ENCODE peak calls at places on chromosome 16, in six cellular contexts. Z is transverse colon, I is HAP-1, P is lower leg skin, M is brain microvascular endothelial cell, B is SJSA1. L is an unnamed sample.

GRCh38 chr16:720507-720989 is 398 bp upstream of the ANTKMT start:
- DNase-seq in Z (peak), I (peak), P (no peak), M (peak), B (peak), L (no peak)

GRCh38 chr16:5028950-5029475 is 4.7 kb downstream of the NAGPA start:
- DNase-seq in Z (no peak), I (no peak), P (no peak), M (no peak), B (no peak), L (no peak)

GRCh38 chr16:89786474-89787364 is 29.7 kb downstream of the FANCA start:
- DNase-seq in Z (no peak), I (no peak), P (no peak), M (no peak), B (no peak), L (no peak)

GRCh38 chr16:29124828-29125227 is 140.0 kb downstream of the LAT start:
- DNase-seq in Z (no peak), I (no peak), P (no peak), M (no peak), B (no peak), L (no peak)

GRCh38 chr16:4032768-4033167 is 83.5 kb downstream of the ADCY9 start:
- DNase-seq in Z (peak), I (no peak), P (no peak), M (no peak), B (no peak), L (no peak)

GRCh38 chr16:74064120-74064735 is 232.4 kb upstream of the PSMD7 start:
- DNase-seq in Z (no peak), I (no peak), P (no peak), M (no peak), B (peak), L (no peak)

GRCh38 chr16:4064950-4065352 is 51.3 kb downstream of the ADCY9 start:
- DNase-seq in Z (no peak), I (no peak), P (no peak), M (no peak), B (no peak), L (no peak)

GRCh38 chr16:85782476-85782875 is 16.9 kb downstream of the EMC8 start:
- DNase-seq in Z (no peak), I (no peak), P (no peak), M (no peak), B (no peak), L (no peak)

GRCh38 chr16:21128991-21129390 is 21.7 kb downstream of the DNAH3 start:
- DNase-seq in Z (no peak), I (no peak), P (no peak), M (no peak), B (no peak), L (no peak)

GRCh38 chr16:87789437-87790277 is 23.9 kb upstream of the KLHDC4 start:
- DNase-seq in Z (no peak), I (no peak), P (peak), M (peak), B (peak), L (peak)

DNA sequence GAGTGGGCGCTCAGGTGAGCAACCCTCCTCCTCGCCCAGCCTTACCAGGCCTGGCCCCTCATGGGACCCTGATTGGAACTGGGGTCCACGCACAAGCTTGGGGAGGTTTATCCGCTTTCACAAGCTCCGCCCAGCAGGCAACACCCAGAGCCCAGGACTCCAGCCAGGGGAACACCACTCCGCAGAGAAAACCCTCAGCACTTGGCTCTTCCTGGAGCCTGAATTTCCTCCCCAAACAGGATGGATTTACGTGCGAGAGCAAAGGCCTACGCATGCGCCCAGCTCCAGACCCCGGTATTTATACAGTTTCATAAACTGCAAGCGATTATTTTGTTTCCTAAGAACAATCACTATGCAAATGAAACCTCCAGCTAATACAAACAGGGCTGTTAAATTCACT is 22.9 kb downstream of the ZNF423 start:
- DNase-seq in Z (peak), I (peak), P (no peak), M (no peak), B (no peak), L (no peak)
- H3K4me3 ChIP-seq in Z (no peak), I (no peak), P (no peak), M (no peak), B (no peak), L (no peak)

DNA sequence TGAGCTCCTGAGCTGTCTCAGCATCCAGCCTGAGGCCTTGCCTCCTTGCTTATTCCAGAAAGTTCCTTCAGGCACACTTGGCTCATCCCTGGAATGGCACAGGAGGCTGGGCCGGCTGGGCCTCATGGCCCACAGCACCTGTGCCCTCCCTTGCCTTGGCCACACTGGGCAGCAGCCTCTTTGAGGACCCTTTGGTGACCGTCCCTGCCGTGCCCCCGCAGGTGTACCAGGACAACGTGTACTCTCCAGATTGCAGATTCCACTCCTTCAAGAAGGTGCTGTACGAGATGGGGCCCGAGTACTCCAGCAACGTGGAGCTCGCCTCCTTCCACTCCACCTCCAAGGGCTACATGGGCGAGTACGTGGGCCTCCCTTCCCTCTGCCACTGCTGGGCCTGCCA is 34.2 kb downstream of the GPT2 start:
- DNase-seq in Z (no peak), I (no peak), P (no peak), M (no peak), B (no peak), L (no peak)
- H3K4me3 ChIP-seq in Z (no peak), I (no peak), P (no peak), M (no peak), B (no peak), L (no peak)

DNA sequence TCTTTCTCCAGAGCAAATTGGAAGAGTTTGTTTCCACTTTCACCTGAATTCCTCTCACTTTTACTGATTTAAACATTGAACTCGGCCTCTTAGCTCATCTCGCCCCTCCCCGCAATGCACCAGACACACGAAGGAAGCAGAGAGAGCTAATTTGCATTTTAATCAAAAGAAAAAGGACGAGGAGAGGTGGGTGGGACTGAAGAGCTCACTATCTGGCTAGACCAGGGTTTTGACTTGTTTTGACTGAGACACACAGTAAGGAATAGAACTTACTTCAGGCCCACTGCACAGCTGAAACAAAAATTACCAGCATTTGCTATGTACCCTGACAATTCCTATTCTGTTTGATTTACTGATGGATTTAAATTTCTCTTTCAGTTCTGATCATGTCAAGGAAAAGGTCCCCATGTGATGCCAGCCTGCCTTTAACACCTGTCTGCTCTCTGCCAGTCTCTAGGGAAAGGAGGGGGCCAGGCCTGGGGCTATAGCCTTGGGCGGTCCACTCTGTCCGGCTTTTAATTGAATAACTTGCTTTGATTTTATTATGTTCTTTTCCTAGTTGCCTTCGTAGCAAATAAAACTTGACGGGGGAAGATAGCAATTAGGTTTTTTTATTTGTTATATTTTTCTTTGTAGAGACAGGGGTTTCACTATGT is 47.4 kb downstream of the ABAT start:
- DNase-seq in Z (no peak), I (peak), P (no peak), M (no peak), B (no peak), L (no peak)
- H3K4me3 ChIP-seq in Z (peak), I (no peak), P (no peak), M (no peak), B (no peak), L (no peak)

GRCh38 chr16:22665048-22665797 is 148.7 kb upstream of the HS3ST2 start:
- DNase-seq in Z (no peak), I (no peak), P (no peak), M (no peak), B (no peak), L (no peak)
- H3K4me3 ChIP-seq in Z (no peak), I (no peak), P (no peak), M (no peak), B (no peak), L (no peak)

DNA sequence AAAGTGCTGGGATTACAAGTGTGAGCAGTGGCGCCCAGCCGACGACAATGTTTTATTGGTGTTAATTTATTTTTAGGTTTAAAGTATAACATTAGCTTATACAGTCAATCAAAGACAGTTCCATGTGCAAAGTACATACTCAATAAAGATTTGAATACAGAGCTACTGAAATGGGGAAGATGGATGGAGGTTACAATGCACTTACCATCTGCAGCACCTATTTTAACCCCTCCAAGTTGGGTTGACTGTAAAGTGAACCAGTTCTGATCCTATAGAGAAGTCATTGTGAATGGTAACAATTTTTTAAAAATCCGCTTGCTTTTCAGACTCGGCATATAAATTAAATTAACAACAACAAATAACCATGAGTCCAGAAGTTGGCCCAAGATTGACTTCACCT is 679 bp upstream of the PSKH1 start:
- DNase-seq in Z (no peak), I (no peak), P (no peak), M (no peak), B (no peak), L (no peak)
- H3K4me3 ChIP-seq in Z (peak), I (peak), P (no peak), M (peak), B (peak), L (peak)

GRCh38 chr16:66515543-66516171 is 34.3 kb downstream of the TK2 start:
- DNase-seq in Z (no peak), I (no peak), P (no peak), M (peak), B (peak), L (no peak)
- H3K4me3 ChIP-seq in Z (no peak), I (no peak), P (no peak), M (no peak), B (no peak), L (no peak)

DNA sequence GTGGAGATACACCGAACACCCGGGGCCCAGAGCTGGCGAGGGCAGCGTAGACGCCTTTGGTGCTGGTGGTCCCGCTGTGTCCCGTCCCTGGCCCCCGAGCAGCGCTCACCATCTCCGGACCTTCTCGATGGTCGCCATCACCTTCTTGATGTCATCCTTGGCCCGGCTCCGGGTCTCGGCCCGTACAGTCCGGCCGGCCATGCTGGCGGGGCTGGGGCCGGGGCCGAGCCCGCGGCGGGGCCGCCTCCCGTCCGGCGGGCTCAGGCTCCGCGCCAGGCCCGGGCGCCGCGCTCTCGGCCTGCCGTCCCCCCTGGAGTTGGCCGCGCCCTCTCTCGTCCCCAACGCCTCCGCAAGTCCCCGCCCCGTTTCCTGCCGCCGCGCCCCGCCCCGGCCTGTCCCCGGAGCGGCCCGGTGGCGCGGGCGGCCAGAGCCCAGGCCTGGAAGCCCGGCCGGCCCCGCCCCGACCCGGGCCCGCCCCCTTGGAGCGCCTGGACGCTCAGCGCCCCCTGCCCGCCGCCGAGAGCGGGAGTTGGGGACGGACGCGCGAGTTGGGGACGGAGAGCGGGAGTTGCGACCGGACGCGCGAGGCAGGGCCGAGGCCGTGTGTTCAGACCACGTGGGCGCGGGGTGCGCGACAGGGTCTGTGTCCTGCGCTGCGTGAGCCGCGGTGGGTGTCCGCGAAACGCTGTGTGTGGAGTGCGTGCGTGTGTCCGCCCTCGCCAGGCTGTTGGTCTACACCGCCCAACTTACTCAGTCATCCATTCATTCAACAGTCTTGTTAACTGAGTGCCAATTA is at the start of gene BCL7C:
- DNase-seq in Z (peak), I (peak), P (peak), M (peak), B (peak), L (no peak)
- H3K4me3 ChIP-seq in Z (peak), I (peak), P (peak), M (peak), B (peak), L (peak)

L was measured in AG04450.